ENCODE peak calls at places on chromosome 5, in six cellular contexts. A is adrenal gland; R is CD8-positive, alpha-beta memory T cell; C is ascending aorta; U is heart left ventricle; T is mesendoderm. Y is an unnamed sample. For H3K4me1, the result is how much of the 10 kb centered on the place peaks cover.

GRCh38 chr5:108588323-108588722 is 159.4 kb upstream of the FER start:
- DNase-seq in T (no peak), R (no peak), A (no peak), C (no peak), U (no peak), Y (no peak)

GRCh38 chr5:142181096-142181495 is 72.5 kb downstream of the NDFIP1 start:
- DNase-seq in U (no peak), R (no peak), T (no peak), C (no peak), A (no peak), Y (peak)

GRCh38 chr5:131988601-131989000 is 22.9 kb downstream of the ACSL6 start:
- DNase-seq in U (no peak), C (no peak), T (no peak), A (no peak), R (no peak), Y (no peak)

GRCh38 chr5:168299372-168299771 is 7.9 kb downstream of the WWC1 start:
- DNase-seq in T (no peak), U (no peak), A (no peak), C (no peak), R (no peak), Y (no peak)

GRCh38 chr5:59768204-59769040 is 125.1 kb downstream of the PDE4D start:
- DNase-seq in C (no peak), R (no peak), U (peak), A (peak), T (peak), Y (peak)

GRCh38 chr5:157670662-157671591 is at the start of gene C5orf52:
- DNase-seq in A (peak), C (no peak), T (peak), R (peak), U (peak), Y (peak)

GRCh38 chr5:159448-160172 is 31.7 kb upstream of the LRRC14B start:
- DNase-seq in T (no peak), A (no peak), C (no peak), R (no peak), U (peak), Y (peak)

GRCh38 chr5:15612915-15613635 is 113.1 kb downstream of the FBXL7 start:
- DNase-seq in A (no peak), C (no peak), U (no peak), T (no peak), R (no peak), Y (no peak)

GRCh38 chr5:102600964-102601363 is 102.2 kb upstream of the SLCO6A1 start:
- DNase-seq in A (no peak), T (no peak), R (no peak), U (no peak), C (no peak), Y (no peak)

GRCh38 chr5:132000677-132001453 is 10.6 kb downstream of the ACSL6 start:
- DNase-seq in A (no peak), T (no peak), C (no peak), U (no peak), R (peak), Y (no peak)

GRCh38 chr5:66242050-66242449 is 98.0 kb downstream of the SREK1 start:
- DNase-seq in U (no peak), A (no peak), C (no peak), R (no peak), T (no peak), Y (no peak)

GRCh38 chr5:14252793-14253192 is 109.7 kb downstream of the TRIO start:
- DNase-seq in A (no peak), T (no peak), U (no peak), C (no peak), R (no peak), Y (no peak)

GRCh38 chr5:178304761-178305645 is 72.4 kb upstream of the PHYKPL start:
- DNase-seq in C (no peak), T (no peak), R (no peak), U (no peak), A (no peak), Y (no peak)

GRCh38 chr5:161152415-161152814 is 300.4 kb upstream of the ATP10B start:
- DNase-seq in A (no peak), U (no peak), R (no peak), T (no peak), C (no peak), Y (no peak)

GRCh38 chr5:77851229-77852067 is 75.3 kb upstream of the TBCA start:
- DNase-seq in C (no peak), T (peak), R (no peak), U (no peak), A (peak), Y (no peak)

GRCh38 chr5:77853353-77853907 is 77.3 kb upstream of the TBCA start:
- DNase-seq in U (no peak), R (no peak), C (no peak), A (no peak), T (no peak), Y (no peak)

GRCh38 chr5:77852514-77853352 is 76.6 kb upstream of the TBCA start:
- DNase-seq in T (peak), A (peak), R (peak), U (peak), C (no peak), Y (no peak)

GRCh38 chr5:77850536-77851228 is 74.5 kb upstream of the TBCA start:
- DNase-seq in U (no peak), R (no peak), C (no peak), T (peak), A (peak), Y (no peak)

GRCh38 chr5:77852068-77852513 is 76.0 kb upstream of the TBCA start:
- DNase-seq in R (no peak), U (no peak), T (no peak), C (no peak), A (no peak), Y (no peak)
- H3K4me3 ChIP-seq in R (peak), U (peak), T (peak), C (peak), A (peak), Y (no peak)

GRCh38 chr5:151678146-151678545 is 8.6 kb downstream of the SPARC start:
- DNase-seq in C (no peak), A (peak), U (peak), T (no peak), R (no peak), Y (no peak)

GRCh38 chr5:151675225-151675955 is 11.3 kb downstream of the SPARC start:
- DNase-seq in R (no peak), T (peak), U (no peak), A (no peak), C (no peak), Y (no peak)

GRCh38 chr5:151678713-151679112 is 8.0 kb downstream of the SPARC start:
- DNase-seq in T (no peak), R (no peak), C (no peak), A (no peak), U (no peak), Y (no peak)

GRCh38 chr5:151676719-151677118 is 10.0 kb downstream of the SPARC start:
- DNase-seq in U (no peak), T (peak), C (no peak), R (no peak), A (no peak), Y (no peak)

DNA sequence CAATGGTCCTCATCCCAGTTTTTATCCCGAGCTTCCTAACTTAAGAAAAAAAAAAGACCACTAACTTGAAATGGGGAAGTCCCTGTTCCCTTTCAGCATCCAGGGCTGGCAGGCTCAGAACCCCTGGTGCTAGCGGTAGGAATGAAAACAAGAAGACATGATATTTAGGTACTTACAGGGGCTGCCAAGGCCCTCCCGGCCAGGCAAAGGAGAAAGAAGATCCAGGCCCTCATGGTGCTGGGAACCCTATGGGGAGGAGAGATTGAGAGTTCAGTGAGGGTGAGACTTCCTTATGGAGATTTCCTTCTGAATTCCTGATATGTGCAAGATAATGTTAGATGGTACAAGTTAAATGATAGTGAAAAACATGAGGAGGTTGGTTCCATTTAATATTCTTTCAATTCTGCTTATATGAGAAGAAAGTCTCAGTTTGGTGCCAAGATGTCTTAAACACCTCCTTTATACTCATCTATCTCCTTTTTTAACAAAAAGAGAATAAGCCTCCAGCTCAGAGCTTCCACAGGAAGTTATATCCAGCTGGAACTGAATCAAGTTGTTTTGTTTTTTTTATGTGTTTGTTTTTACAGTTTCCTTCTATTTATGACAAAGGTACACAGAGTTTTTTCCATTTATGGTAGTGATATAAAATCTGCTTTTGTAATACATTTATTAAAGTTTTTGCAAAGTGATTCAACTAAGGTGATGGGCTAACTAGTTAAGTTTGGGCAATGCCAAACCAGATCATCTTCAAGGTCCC is 10.6 kb downstream of the SPARC start:
- DNase-seq in C (no peak), U (no peak), R (no peak), T (peak), A (no peak), Y (no peak)
- H3K4me1 ChIP-seq in C (half or more), U (half or more), R (under half), T (half or more), A (half or more), Y (under half)

GRCh38 chr5:139843991-139844390 is 48.4 kb downstream of the PSD2 start:
- DNase-seq in C (no peak), A (no peak), U (no peak), R (peak), T (no peak), Y (no peak)

GRCh38 chr5:139839918-139840317 is 44.3 kb downstream of the PSD2 start:
- DNase-seq in U (no peak), A (no peak), R (peak), T (no peak), C (no peak), Y (peak)

GRCh38 chr5:139844472-139845145 is 49.0 kb downstream of the PSD2 start:
- DNase-seq in T (peak), U (peak), C (no peak), R (peak), A (peak), Y (peak)

GRCh38 chr5:139841549-139841948 is 45.9 kb downstream of the PSD2 start:
- DNase-seq in R (no peak), C (no peak), U (no peak), A (no peak), T (no peak), Y (no peak)

GRCh38 chr5:139842321-139842720 is 46.7 kb downstream of the PSD2 start:
- DNase-seq in T (no peak), C (no peak), A (no peak), R (peak), U (no peak), Y (peak)
- H3K4me3 ChIP-seq in T (no peak), C (no peak), A (no peak), R (no peak), U (no peak), Y (no peak)

DNA sequence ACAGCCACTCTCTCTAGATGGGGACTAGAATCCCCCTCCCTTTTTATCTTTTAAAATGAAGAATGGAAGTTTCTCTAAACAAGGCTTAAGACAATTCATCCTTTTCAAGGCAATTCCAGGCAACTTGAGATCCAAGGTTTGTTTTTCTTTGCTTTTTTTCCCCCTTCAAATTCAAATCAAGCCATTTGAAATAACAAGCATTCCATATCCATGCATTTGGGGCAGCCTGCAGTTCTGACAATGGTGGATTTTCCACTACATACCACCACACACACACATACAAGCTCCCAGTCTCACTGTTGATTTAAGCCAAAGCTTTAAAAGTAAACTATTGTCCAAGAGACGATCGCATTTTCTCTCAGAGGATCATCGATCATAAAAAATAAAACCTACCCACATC is 424 bp downstream of the INSYN2B start:
- DNase-seq in C (no peak), U (no peak), R (no peak), A (no peak), T (peak), Y (no peak)
- H3K4me1 ChIP-seq in C (under half), U (under half), R (under half), A (under half), T (under half), Y (under half)

GRCh38 chr5:55603947-55604346 is 69.2 kb upstream of the PLPP1 start:
- DNase-seq in A (no peak), U (no peak), T (no peak), C (no peak), R (no peak), Y (no peak)

GRCh38 chr5:55601209-55601618 is 66.5 kb upstream of the PLPP1 start:
- DNase-seq in A (peak), T (peak), C (peak), R (no peak), U (peak), Y (peak)

GRCh38 chr5:55600086-55600485 is 65.3 kb upstream of the PLPP1 start:
- DNase-seq in U (no peak), R (no peak), A (no peak), T (no peak), C (no peak), Y (no peak)

GRCh38 chr5:55599148-55600050 is 64.6 kb upstream of the PLPP1 start:
- DNase-seq in C (no peak), R (no peak), A (no peak), T (no peak), U (peak), Y (no peak)

GRCh38 chr5:55600536-55601208 is 65.9 kb upstream of the PLPP1 start:
- DNase-seq in R (no peak), A (peak), U (peak), C (no peak), T (peak), Y (peak)
- H3K4me3 ChIP-seq in R (peak), A (no peak), U (peak), C (peak), T (no peak), Y (no peak)

DNA sequence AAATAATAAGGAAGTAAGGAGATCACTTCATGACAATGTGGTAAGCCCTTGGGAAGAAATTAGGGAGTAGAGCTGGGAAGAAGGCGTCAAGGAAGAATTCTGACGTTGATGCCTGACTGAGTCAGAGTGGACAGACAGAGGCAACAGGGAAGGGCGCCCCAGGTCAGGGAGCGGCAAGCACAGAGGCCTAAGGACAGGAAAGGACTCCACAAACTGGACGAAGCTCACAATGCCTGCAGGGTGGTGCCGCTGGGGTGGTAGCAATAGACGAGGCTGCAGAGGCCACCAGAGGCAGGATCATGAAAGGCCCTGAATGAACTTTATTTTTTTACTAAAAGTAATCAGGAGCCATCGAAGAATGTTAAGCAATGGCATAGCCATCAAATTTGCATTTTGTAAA is 7.6 kb downstream of the DRD1 start:
- DNase-seq in R (no peak), C (no peak), A (no peak), T (peak), U (no peak), Y (no peak)
- H3K4me1 ChIP-seq in R (under half), C (under half), A (under half), T (under half), U (under half), Y (under half)

GRCh38 chr5:10602031-10602806 is 38.3 kb downstream of the ANKRD33B start:
- DNase-seq in T (no peak), U (no peak), A (no peak), C (no peak), R (no peak), Y (no peak)

GRCh38 chr5:10599113-10599512 is 35.2 kb downstream of the ANKRD33B start:
- DNase-seq in C (no peak), R (no peak), T (no peak), U (no peak), A (no peak), Y (no peak)

GRCh38 chr5:10601246-10602030 is 37.6 kb downstream of the ANKRD33B start:
- DNase-seq in T (no peak), R (no peak), C (peak), U (peak), A (peak), Y (no peak)

GRCh38 chr5:10599828-10600227 is 36.0 kb downstream of the ANKRD33B start:
- DNase-seq in R (no peak), T (no peak), A (no peak), U (no peak), C (no peak), Y (no peak)

GRCh38 chr5:10600629-10601245 is 36.9 kb downstream of the ANKRD33B start:
- DNase-seq in R (no peak), T (no peak), A (no peak), U (no peak), C (no peak), Y (no peak)
- H3K4me3 ChIP-seq in R (no peak), T (no peak), A (no peak), U (no peak), C (peak), Y (no peak)